ENCODE peak calls at places on chromosomes 16 and 17, in four cellular contexts. One of them, this sample, is unnamed.

GRCh38 chr17:17051380-17051779 is 9.1 kb downstream of the MPRIP start:
- DNase-seq in LoVo: no peak
- DNase-seq in GM04504: no peak
- DNase-seq in DMS 273 treated with DMSO at 0.1 percent for 48 hours: no peak
- DNase-seq in this sample: no peak

GRCh38 chr17:5097101-5097834 is 14.4 kb downstream of the ZNF232 start:
- DNase-seq in LoVo: no peak
- DNase-seq in GM04504: no peak
- DNase-seq in DMS 273 treated with DMSO at 0.1 percent for 48 hours: peak; percentile 18
- DNase-seq in this sample: no peak

GRCh38 chr17:36742267-36743000 is 141.1 kb downstream of the MRM1 start:
- DNase-seq in LoVo: no peak
- DNase-seq in DMS 273 treated with DMSO at 0.1 percent for 48 hours: no peak
- DNase-seq in GM04504: no peak
- DNase-seq in this sample: no peak

GRCh38 chr16:71961066-71962039 is 38.8 kb downstream of the PKD1L3 start:
- DNase-seq in DMS 273 treated with DMSO at 0.1 percent for 48 hours: peak; percentile 63
- DNase-seq in GM04504: peak; percentile 80
- DNase-seq in LoVo: peak; percentile 81
- DNase-seq in this sample: peak; percentile 65

GRCh38 chr17:8944083-8944482 is 21.4 kb downstream of the PIK3R5 start:
- DNase-seq in DMS 273 treated with DMSO at 0.1 percent for 48 hours: no peak
- DNase-seq in LoVo: no peak
- DNase-seq in GM04504: no peak
- DNase-seq in this sample: no peak

GRCh38 chr16:7086842-7087616 is 245.6 kb upstream of the RBFOX1 start:
- DNase-seq in DMS 273 treated with DMSO at 0.1 percent for 48 hours: no peak
- DNase-seq in GM04504: no peak
- DNase-seq in LoVo: no peak
- DNase-seq in this sample: no peak

GRCh38 chr17:82285141-82285540 is 11.6 kb upstream of the CSNK1D start:
- DNase-seq in GM04504: no peak
- DNase-seq in LoVo: no peak
- DNase-seq in DMS 273 treated with DMSO at 0.1 percent for 48 hours: no peak
- DNase-seq in this sample: no peak

GRCh38 chr16:21646091-21646490 is 6.3 kb downstream of the IGSF6 start:
- DNase-seq in DMS 273 treated with DMSO at 0.1 percent for 48 hours: no peak
- DNase-seq in GM04504: no peak
- DNase-seq in LoVo: no peak
- DNase-seq in this sample: no peak

GRCh38 chr17:72318131-72318530 is 197.3 kb downstream of the SOX9 start:
- DNase-seq in DMS 273 treated with DMSO at 0.1 percent for 48 hours: no peak
- DNase-seq in LoVo: no peak
- DNase-seq in GM04504: no peak
- DNase-seq in this sample: no peak

GRCh38 chr17:52546990-52547389 is 388.5 kb upstream of the CA10 start:
- DNase-seq in GM04504: no peak
- DNase-seq in LoVo: no peak
- DNase-seq in DMS 273 treated with DMSO at 0.1 percent for 48 hours: no peak
- DNase-seq in this sample: no peak

GRCh38 chr16:75653926-75654325 is 6.4 kb downstream of the TERF2IP start:
- DNase-seq in LoVo: no peak
- DNase-seq in GM04504: peak; percentile 21
- DNase-seq in DMS 273 treated with DMSO at 0.1 percent for 48 hours: no peak
- DNase-seq in this sample: no peak

GRCh38 chr16:89575247-89576172 is at the start of gene CPNE7:
- DNase-seq in LoVo: peak; percentile 54
- DNase-seq in DMS 273 treated with DMSO at 0.1 percent for 48 hours: no peak
- DNase-seq in GM04504: no peak
- DNase-seq in this sample: no peak

GRCh38 chr16:46727630-46728029 is 20.5 kb downstream of the MYLK3 start:
- DNase-seq in DMS 273 treated with DMSO at 0.1 percent for 48 hours: no peak
- DNase-seq in GM04504: no peak
- DNase-seq in LoVo: no peak
- DNase-seq in this sample: no peak

GRCh38 chr17:64781394-64781793 is 119.3 kb upstream of the SMURF2 start:
- DNase-seq in GM04504: no peak
- DNase-seq in LoVo: peak; percentile 41
- DNase-seq in DMS 273 treated with DMSO at 0.1 percent for 48 hours: no peak
- DNase-seq in this sample: no peak

This sample was measured in activated T-helper 9 cell treated with anti-CD3 and anti-CD28 coated beads, Interleukin-2, amount 50 U/mL, for 16 hours.